ENCODE peak calls at places on chromosomes 16 and 17, in six cellular contexts. Z is GM23248, M is SK-N-SH, A is PC-3, L is HCT116, R is MM.1S. C is an unnamed sample.

GRCh38 chr16:89280546-89281188 is 63.2 kb downstream of the ZNF778 start:
- DNase-seq in Z (no peak), M (no peak), A (no peak), L (no peak), R (no peak), C (no peak)

GRCh38 chr17:77375917-77376651 is 235.3 kb downstream of the SEC14L1 start:
- DNase-seq in Z (peak), M (peak), A (no peak), L (no peak), R (no peak), C (peak)

GRCh38 chr17:48997827-48998556 is 807 bp downstream of the IGF2BP1 start:
- DNase-seq in Z (no peak), M (peak), A (no peak), L (no peak), R (no peak), C (peak)

GRCh38 chr17:63082952-63083351 is 116.9 kb downstream of the TANC2 start:
- DNase-seq in Z (peak), M (no peak), A (no peak), L (no peak), R (no peak), C (no peak)

GRCh38 chr16:58481931-58482330 is 18.0 kb upstream of the NDRG4 start:
- DNase-seq in Z (peak), M (no peak), A (no peak), L (no peak), R (no peak), C (no peak)

GRCh38 chr16:24070851-24071250 is 185.3 kb upstream of the CACNG3 start:
- DNase-seq in Z (peak), M (peak), A (peak), L (peak), R (peak), C (peak)

GRCh38 chr16:35339337-35339736 is 1879.9 kb downstream of the TP53TG3F start:
- DNase-seq in Z (peak), M (no peak), A (no peak), L (no peak), R (no peak), C (no peak)

GRCh38 chr16:67968440-67969285 is at the start of gene SLC12A4:
- DNase-seq in Z (peak), M (peak), A (peak), L (peak), R (peak), C (peak)

GRCh38 chr17:75774471-75774987 is 9.5 kb upstream of the GALK1 start:
- DNase-seq in Z (no peak), M (peak), A (no peak), L (no peak), R (no peak), C (no peak)

GRCh38 chr17:55264273-55264639 is 504 bp upstream of the HLF start:
- DNase-seq in Z (no peak), M (peak), A (no peak), L (no peak), R (no peak), C (peak)

GRCh38 chr16:68646948-68647659 is 2.0 kb downstream of the CDH3 start:
- DNase-seq in Z (no peak), M (no peak), A (peak), L (no peak), R (no peak), C (no peak)

GRCh38 chr16:86252596-86252995 is 257.7 kb upstream of the FOXF1 start:
- DNase-seq in Z (peak), M (peak), A (no peak), L (peak), R (no peak), C (peak)

GRCh38 chr17:58513391-58513912 is 986 bp downstream of the MTMR4 start:
- DNase-seq in Z (no peak), M (peak), A (no peak), L (no peak), R (no peak), C (peak)

GRCh38 chr17:6420173-6420641 is 14.7 kb downstream of the AIPL1 start:
- DNase-seq in Z (peak), M (no peak), A (peak), L (no peak), R (peak), C (peak)

GRCh38 chr17:3415610-3416009 is 4.4 kb downstream of the OR3A3 start:
- DNase-seq in Z (no peak), M (no peak), A (no peak), L (no peak), R (no peak), C (no peak)
- TF ChIP-seq EZH2phosphoT487 in Z (no peak), M (no peak), A (no peak), L (no peak), R (no peak), C (no peak)

GRCh38 chr17:40309031-40309937 is at the start of gene RARA:
- DNase-seq in Z (peak), M (peak), A (no peak), L (no peak), R (no peak), C (peak)
- H3K9ac ChIP-seq in Z (peak), M (peak), A (no peak), L (no peak), R (no peak), C (peak)

DNA sequence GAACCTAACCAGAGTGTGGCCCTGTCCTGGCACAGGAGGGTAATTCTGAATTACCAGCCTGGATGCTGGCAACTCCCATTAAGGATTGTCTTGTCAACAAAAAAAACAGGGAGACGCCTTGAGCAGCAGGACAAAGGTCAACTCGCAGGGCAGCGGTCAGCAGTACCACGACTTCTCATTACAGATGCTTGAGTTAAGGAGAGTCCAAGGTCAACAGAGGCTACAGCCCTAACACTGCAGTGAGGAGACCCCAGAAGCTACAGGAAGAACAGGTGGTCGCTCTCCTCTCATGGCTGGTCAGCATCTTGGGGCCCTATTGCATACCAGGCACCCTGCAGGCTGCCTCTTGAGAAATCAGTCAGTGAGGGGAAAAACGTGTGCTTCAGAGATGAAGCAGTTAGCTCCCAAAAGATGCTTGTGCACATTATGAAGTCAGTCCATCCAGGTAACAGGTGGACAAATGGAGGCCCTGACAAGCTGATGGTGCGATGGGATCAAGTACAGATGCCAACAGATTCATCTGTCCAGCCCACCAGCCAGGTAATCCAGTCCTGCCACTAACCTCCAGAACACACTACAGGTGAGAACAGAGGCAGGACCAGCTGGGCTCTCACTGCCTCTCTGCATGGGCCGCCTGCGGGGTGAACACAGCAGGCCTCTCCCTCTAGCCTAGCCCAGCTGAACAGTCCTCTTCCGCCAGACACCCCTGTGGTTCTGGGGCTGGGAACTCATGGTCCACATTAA is 4.2 kb downstream of the CSNK1D start:
- DNase-seq in Z (no peak), M (no peak), A (no peak), L (no peak), R (no peak), C (no peak)
- TF ChIP-seq EZH2phosphoT487 in Z (no peak), M (no peak), A (no peak), L (no peak), R (no peak), C (no peak)

GRCh38 chr16:20339744-20340143 is 12.4 kb upstream of the GP2 start:
- DNase-seq in Z (no peak), M (no peak), A (no peak), L (no peak), R (no peak), C (no peak)

GRCh38 chr16:20347666-20348364 is 4.7 kb downstream of the UMOD start:
- DNase-seq in Z (no peak), M (no peak), A (no peak), L (no peak), R (no peak), C (no peak)

GRCh38 chr16:20348365-20349185 is 3.9 kb downstream of the UMOD start:
- DNase-seq in Z (no peak), M (peak), A (no peak), L (no peak), R (no peak), C (peak)

GRCh38 chr16:20349615-20350014 is 2.9 kb downstream of the UMOD start:
- DNase-seq in Z (no peak), M (no peak), A (no peak), L (no peak), R (no peak), C (peak)

GRCh38 chr16:20344630-20345029 is 7.9 kb downstream of the UMOD start:
- DNase-seq in Z (no peak), M (no peak), A (no peak), L (no peak), R (no peak), C (no peak)
- H3K9ac ChIP-seq in Z (no peak), M (no peak), A (no peak), L (no peak), R (no peak), C (no peak)

GRCh38 chr17:26807024-26807423 is 486.9 kb upstream of the WSB1 start:
- DNase-seq in Z (no peak), M (no peak), A (no peak), L (no peak), R (no peak), C (no peak)
- TF ChIP-seq EZH2phosphoT487 in Z (no peak), M (no peak), A (no peak), L (no peak), R (no peak), C (no peak)

GRCh38 chr16:84927621-84928591 is 83.4 kb downstream of the ZDHHC7 start:
- DNase-seq in Z (no peak), M (no peak), A (no peak), L (no peak), R (no peak), C (no peak)
- H3K9ac ChIP-seq in Z (no peak), M (no peak), A (no peak), L (no peak), R (no peak), C (no peak)

DNA sequence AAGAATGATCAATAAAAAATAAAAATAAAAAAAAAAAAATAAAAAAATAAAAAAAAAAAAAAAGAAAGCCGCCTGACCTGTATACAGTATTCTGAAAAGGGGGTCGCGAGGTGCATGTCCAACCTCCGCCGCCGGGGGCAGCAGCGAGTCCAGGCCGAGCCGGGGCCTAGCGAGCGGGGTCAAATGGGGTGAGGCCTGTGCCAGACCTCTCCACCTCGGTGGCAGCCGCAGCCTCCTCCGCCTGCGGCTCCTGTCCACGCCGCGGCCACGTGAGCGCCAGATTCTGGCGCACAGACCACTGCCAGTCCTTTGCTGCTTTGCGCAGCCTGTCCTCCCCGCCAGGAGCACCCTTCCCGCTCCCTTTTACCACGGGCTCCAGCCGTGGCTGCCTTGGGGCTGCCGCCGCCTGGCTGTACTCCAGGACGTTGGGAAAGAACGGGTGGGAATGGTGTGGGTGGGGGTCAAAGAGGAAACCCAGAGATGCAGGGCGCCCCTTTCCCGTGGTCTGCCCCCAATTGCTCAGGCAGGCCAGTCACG is 2.4 kb upstream of the BCKDK start:
- DNase-seq in Z (peak), M (peak), A (peak), L (no peak), R (peak), C (peak)
- TF ChIP-seq EZH2phosphoT487 in Z (no peak), M (no peak), A (no peak), L (no peak), R (no peak), C (no peak)